ENCODE peak calls at places on chromosomes 13 and 19, in four cellular contexts. One of them, this sample, is unnamed.

GRCh38 chr19:9178901-9179300 is at the start of gene OR7D2:
- DNase-seq in IMR-90: peak
- DNase-seq in cardiac muscle cell: no peak
- DNase-seq in choroid plexus epithelial cell: no peak
- DNase-seq in this sample: no peak

GRCh38 chr13:101795025-101795424 is 342.6 kb downstream of the ITGBL1 start:
- DNase-seq in IMR-90: no peak
- DNase-seq in cardiac muscle cell: no peak
- DNase-seq in choroid plexus epithelial cell: no peak
- DNase-seq in this sample: no peak

GRCh38 chr19:1847684-1848398 is 442 bp downstream of the REXO1 start:
- DNase-seq in IMR-90: peak
- DNase-seq in cardiac muscle cell: peak
- DNase-seq in choroid plexus epithelial cell: peak
- DNase-seq in this sample: peak

GRCh38 chr19:47663911-47664771 is 49.1 kb upstream of the EHD2 start:
- DNase-seq in IMR-90: peak
- DNase-seq in cardiac muscle cell: peak
- DNase-seq in choroid plexus epithelial cell: peak
- DNase-seq in this sample: peak

GRCh38 chr13:26623125-26623524 is 65.6 kb downstream of the WASF3 start:
- DNase-seq in IMR-90: no peak
- DNase-seq in cardiac muscle cell: peak
- DNase-seq in choroid plexus epithelial cell: peak
- DNase-seq in this sample: no peak

GRCh38 chr13:99548448-99548847 is 47.2 kb downstream of the TM9SF2 start:
- DNase-seq in IMR-90: no peak
- DNase-seq in cardiac muscle cell: no peak
- DNase-seq in choroid plexus epithelial cell: no peak
- DNase-seq in this sample: no peak

GRCh38 chr13:69769637-69770036 is 338.0 kb upstream of the ATXN8OS start:
- DNase-seq in IMR-90: no peak
- DNase-seq in cardiac muscle cell: no peak
- DNase-seq in choroid plexus epithelial cell: no peak
- DNase-seq in this sample: no peak

GRCh38 chr13:105474983-105475382 is 1060.5 kb downstream of the EFNB2 start:
- DNase-seq in IMR-90: no peak
- DNase-seq in cardiac muscle cell: peak
- DNase-seq in choroid plexus epithelial cell: no peak
- DNase-seq in this sample: no peak

GRCh38 chr13:60788156-60788829 is 391.3 kb downstream of the TDRD3 start:
- DNase-seq in IMR-90: no peak
- DNase-seq in cardiac muscle cell: no peak
- DNase-seq in choroid plexus epithelial cell: no peak
- DNase-seq in this sample: peak

GRCh38 chr13:75769141-75769905 is 133.2 kb downstream of the LMO7 start:
- DNase-seq in IMR-90: no peak
- DNase-seq in cardiac muscle cell: no peak
- DNase-seq in choroid plexus epithelial cell: no peak
- DNase-seq in this sample: no peak

GRCh38 chr19:31902821-31903220 is 442.6 kb upstream of the ZNF507 start:
- DNase-seq in IMR-90: no peak
- DNase-seq in cardiac muscle cell: no peak
- DNase-seq in choroid plexus epithelial cell: no peak
- DNase-seq in this sample: no peak

GRCh38 chr19:50501186-50501567 is 9.8 kb downstream of the JOSD2 start:
- DNase-seq in IMR-90: no peak
- DNase-seq in cardiac muscle cell: peak
- DNase-seq in choroid plexus epithelial cell: no peak
- DNase-seq in this sample: no peak

GRCh38 chr19:50501568-50502475 is 9.2 kb downstream of the JOSD2 start:
- DNase-seq in IMR-90: no peak
- DNase-seq in cardiac muscle cell: peak
- DNase-seq in choroid plexus epithelial cell: no peak
- DNase-seq in this sample: no peak

GRCh38 chr19:50498219-50499056 is 12.6 kb downstream of the JOSD2 start:
- DNase-seq in IMR-90: no peak
- DNase-seq in cardiac muscle cell: no peak
- DNase-seq in choroid plexus epithelial cell: no peak
- DNase-seq in this sample: no peak

GRCh38 chr19:50500753-50501151 is 10.2 kb downstream of the JOSD2 start:
- DNase-seq in IMR-90: no peak
- DNase-seq in cardiac muscle cell: peak
- DNase-seq in choroid plexus epithelial cell: no peak
- DNase-seq in this sample: no peak

GRCh38 chr19:50500060-50500752 is 10.8 kb downstream of the JOSD2 start:
- DNase-seq in IMR-90: no peak
- DNase-seq in cardiac muscle cell: peak
- DNase-seq in choroid plexus epithelial cell: no peak
- DNase-seq in this sample: no peak
- TF ChIP-seq CTCF in IMR-90: peak
- TF ChIP-seq CTCF in cardiac muscle cell: peak
- TF ChIP-seq CTCF in choroid plexus epithelial cell: peak
- TF ChIP-seq CTCF in this sample: peak

GRCh38 chr19:42269518-42270345 is 680 bp downstream of the CIC start:
- DNase-seq in IMR-90: no peak
- DNase-seq in cardiac muscle cell: no peak
- DNase-seq in choroid plexus epithelial cell: no peak
- DNase-seq in this sample: no peak

GRCh38 chr19:42271045-42271419 is 2.0 kb downstream of the CIC start:
- DNase-seq in IMR-90: no peak
- DNase-seq in cardiac muscle cell: no peak
- DNase-seq in choroid plexus epithelial cell: no peak
- DNase-seq in this sample: no peak

GRCh38 chr19:42268704-42269517 is at the start of gene CIC:
- DNase-seq in IMR-90: peak
- DNase-seq in cardiac muscle cell: peak
- DNase-seq in choroid plexus epithelial cell: peak
- DNase-seq in this sample: peak

GRCh38 chr19:42271861-42272534 is 2.9 kb downstream of the CIC start:
- DNase-seq in IMR-90: no peak
- DNase-seq in cardiac muscle cell: no peak
- DNase-seq in choroid plexus epithelial cell: no peak
- DNase-seq in this sample: no peak

GRCh38 chr19:42270346-42271044 is 1.4 kb downstream of the CIC start:
- DNase-seq in IMR-90: no peak
- DNase-seq in cardiac muscle cell: no peak
- DNase-seq in choroid plexus epithelial cell: peak
- DNase-seq in this sample: peak
- H3K4me3 ChIP-seq in IMR-90: peak
- H3K4me3 ChIP-seq in cardiac muscle cell: peak
- H3K4me3 ChIP-seq in choroid plexus epithelial cell: peak
- H3K4me3 ChIP-seq in this sample: peak

DNA sequence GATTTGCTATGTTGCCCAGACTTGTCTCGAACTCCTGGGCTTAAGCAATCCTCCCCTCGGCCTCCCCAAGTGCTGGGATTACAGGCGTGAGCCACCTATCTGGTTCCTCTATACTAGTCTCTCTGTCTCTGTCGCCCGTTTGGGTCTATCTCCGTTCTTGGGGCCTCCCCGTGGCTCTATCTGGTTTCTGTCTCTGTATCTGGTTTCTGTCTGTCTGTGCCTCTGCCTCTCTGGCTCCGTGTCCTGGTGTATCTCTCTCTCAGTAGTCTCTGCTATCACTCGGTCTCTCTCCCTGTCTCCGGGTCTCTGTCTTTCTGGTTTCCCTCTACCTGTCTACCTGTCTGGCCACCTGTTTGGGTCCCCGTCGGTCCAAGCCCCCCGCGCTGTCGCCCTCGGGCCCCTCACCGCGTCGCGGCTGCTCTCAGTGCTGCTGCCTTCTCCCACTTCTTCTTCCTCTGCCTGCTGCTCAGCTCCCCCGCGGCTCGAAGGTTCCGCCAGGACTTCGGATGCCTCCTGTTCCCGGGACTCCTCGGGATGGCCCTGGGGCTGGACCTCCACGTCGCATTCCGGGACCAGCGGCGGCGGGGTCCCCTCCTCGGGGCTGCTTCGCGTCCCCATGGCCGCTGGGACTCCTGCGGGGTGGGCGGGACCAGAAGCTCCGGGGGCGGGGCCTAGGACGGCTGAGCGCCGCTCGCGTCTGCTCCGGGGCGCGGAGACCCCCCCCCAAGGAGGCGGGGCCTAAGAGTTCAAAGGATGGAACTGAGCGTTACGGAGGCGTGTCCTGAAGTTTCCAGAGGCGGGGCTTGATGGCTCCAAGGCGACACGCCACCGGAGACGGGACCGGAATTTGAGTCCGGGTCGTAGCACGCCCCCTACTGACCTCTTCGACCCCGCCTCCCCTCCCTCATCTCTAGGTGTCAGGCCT is 783 bp downstream of the PHLDB3 start:
- DNase-seq in IMR-90: peak
- DNase-seq in cardiac muscle cell: peak
- DNase-seq in choroid plexus epithelial cell: peak
- DNase-seq in this sample: peak
- TF ChIP-seq CTCF in IMR-90: peak
- TF ChIP-seq CTCF in cardiac muscle cell: no peak
- TF ChIP-seq CTCF in choroid plexus epithelial cell: peak
- TF ChIP-seq CTCF in this sample: no peak

GRCh38 chr19:19619849-19620210 is 1.3 kb upstream of the PBX4 start:
- DNase-seq in IMR-90: no peak
- DNase-seq in cardiac muscle cell: no peak
- DNase-seq in choroid plexus epithelial cell: no peak
- DNase-seq in this sample: no peak

GRCh38 chr19:19618384-19619051 is at the start of gene PBX4:
- DNase-seq in IMR-90: peak
- DNase-seq in cardiac muscle cell: peak
- DNase-seq in choroid plexus epithelial cell: peak
- DNase-seq in this sample: peak

GRCh38 chr19:19623383-19623782 is 4.6 kb downstream of the LPAR2 start:
- DNase-seq in IMR-90: no peak
- DNase-seq in cardiac muscle cell: no peak
- DNase-seq in choroid plexus epithelial cell: no peak
- DNase-seq in this sample: no peak

GRCh38 chr19:19615086-19615485 is 3.4 kb downstream of the PBX4 start:
- DNase-seq in IMR-90: peak
- DNase-seq in cardiac muscle cell: no peak
- DNase-seq in choroid plexus epithelial cell: no peak
- DNase-seq in this sample: no peak

DNA sequence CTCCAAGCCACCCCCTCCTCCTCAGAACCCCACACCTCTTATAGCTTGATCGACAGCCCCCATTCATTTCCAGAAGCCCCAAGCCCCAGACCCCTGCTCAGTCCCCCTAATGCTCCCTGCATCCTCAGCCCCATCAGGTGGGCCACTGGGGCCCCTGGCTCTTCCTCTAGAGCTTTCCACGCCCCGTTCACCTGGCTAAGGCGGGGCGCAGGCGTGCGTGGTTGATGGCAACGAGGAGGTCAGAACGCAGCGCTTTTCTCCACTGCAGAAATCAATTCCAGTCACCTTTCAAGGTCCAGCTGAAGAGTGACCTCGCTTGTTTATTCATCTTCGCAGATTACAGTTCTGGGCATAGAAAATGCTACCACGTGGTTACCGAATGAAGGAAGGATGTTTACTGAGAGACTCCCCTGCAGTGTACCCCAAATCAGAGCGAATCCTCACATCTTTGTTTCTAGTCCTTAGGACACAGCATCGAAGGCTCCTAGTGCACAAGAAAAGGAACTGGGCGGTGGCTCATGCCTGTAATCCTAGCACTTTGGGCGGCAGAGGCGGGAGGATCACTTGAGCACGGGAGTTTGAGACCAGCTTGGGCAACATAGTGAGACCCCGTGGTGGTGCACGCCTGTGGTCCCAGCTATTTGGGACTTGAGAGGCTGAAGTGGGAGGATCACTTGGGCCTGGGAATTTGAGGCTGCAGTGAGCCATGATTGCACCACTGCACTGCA is 798 bp upstream of the PBX4 start:
- DNase-seq in IMR-90: no peak
- DNase-seq in cardiac muscle cell: no peak
- DNase-seq in choroid plexus epithelial cell: no peak
- DNase-seq in this sample: no peak
- H3K4me3 ChIP-seq in IMR-90: peak
- H3K4me3 ChIP-seq in cardiac muscle cell: peak
- H3K4me3 ChIP-seq in choroid plexus epithelial cell: peak
- H3K4me3 ChIP-seq in this sample: no peak

DNA sequence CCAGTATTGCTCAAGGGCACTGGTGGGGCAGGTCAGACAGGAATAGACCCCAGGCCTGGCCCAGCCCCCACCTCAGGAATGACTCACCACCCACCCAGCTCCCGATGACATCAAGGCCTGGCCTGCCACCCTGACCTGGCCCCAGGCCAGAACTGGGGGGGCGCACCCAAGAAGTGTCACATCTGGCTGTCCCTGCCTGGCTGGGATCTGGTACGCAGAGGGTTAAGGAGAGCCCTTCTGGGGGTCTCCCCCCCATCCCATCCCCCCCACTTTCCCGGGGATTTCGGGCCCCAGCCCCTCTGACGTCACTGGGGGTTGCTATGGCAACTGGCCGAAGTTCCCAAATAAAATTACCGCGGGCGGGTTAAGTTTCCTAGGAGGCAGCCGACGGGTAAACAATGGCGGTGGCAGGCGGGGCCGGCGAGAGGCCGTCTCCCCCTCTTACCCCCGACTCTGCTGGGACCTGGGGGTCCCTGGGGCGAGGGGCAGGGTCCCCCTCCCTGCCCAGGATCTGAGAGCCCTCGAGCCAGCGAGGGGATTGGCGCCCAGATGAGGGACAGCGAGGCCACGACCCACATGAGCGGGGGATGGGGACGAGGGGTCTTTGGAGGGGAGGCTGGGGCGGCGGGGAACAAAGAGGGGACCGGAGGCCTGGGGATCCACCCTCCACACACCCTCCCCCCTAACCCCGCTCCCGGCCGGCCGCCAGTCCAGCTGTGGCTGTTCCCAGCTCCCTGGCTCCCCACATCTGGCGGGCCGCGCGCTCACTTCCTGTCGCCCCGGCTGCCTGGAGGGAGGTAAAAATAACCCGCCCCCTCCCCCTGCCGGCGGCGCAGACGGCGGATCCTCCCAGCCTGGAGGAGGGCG is 29.7 kb upstream of the NANOS3 start:
- DNase-seq in IMR-90: peak
- DNase-seq in cardiac muscle cell: peak
- DNase-seq in choroid plexus epithelial cell: peak
- DNase-seq in this sample: peak
- TF ChIP-seq CTCF in IMR-90: peak
- TF ChIP-seq CTCF in cardiac muscle cell: peak
- TF ChIP-seq CTCF in choroid plexus epithelial cell: peak
- TF ChIP-seq CTCF in this sample: no peak

GRCh38 chr13:50130686-50131051 is 115.4 kb downstream of the KCNRG start:
- DNase-seq in IMR-90: peak
- DNase-seq in cardiac muscle cell: peak
- DNase-seq in choroid plexus epithelial cell: peak
- DNase-seq in this sample: peak

GRCh38 chr13:50131998-50132936 is 117.0 kb downstream of the KCNRG start:
- DNase-seq in IMR-90: no peak
- DNase-seq in cardiac muscle cell: peak
- DNase-seq in choroid plexus epithelial cell: no peak
- DNase-seq in this sample: no peak

GRCh38 chr13:50136678-50137077 is 121.4 kb downstream of the KCNRG start:
- DNase-seq in IMR-90: no peak
- DNase-seq in cardiac muscle cell: no peak
- DNase-seq in choroid plexus epithelial cell: no peak
- DNase-seq in this sample: no peak

GRCh38 chr13:50132937-50133276 is 117.7 kb downstream of the KCNRG start:
- DNase-seq in IMR-90: no peak
- DNase-seq in cardiac muscle cell: peak
- DNase-seq in choroid plexus epithelial cell: no peak
- DNase-seq in this sample: no peak

GRCh38 chr13:50133277-50133953 is 118.2 kb downstream of the KCNRG start:
- DNase-seq in IMR-90: no peak
- DNase-seq in cardiac muscle cell: no peak
- DNase-seq in choroid plexus epithelial cell: no peak
- DNase-seq in this sample: no peak
- H3K4me3 ChIP-seq in IMR-90: no peak
- H3K4me3 ChIP-seq in cardiac muscle cell: peak
- H3K4me3 ChIP-seq in choroid plexus epithelial cell: no peak
- H3K4me3 ChIP-seq in this sample: no peak

GRCh38 chr19:35055715-35056179 is 14.2 kb downstream of the HPN start:
- DNase-seq in IMR-90: no peak
- DNase-seq in cardiac muscle cell: no peak
- DNase-seq in choroid plexus epithelial cell: no peak
- DNase-seq in this sample: no peak
- TF ChIP-seq CTCF in IMR-90: no peak
- TF ChIP-seq CTCF in cardiac muscle cell: no peak
- TF ChIP-seq CTCF in choroid plexus epithelial cell: peak
- TF ChIP-seq CTCF in this sample: peak